ENCODE peak calls at places on chromosomes 3 and 15, in seven cellular contexts. F is heart left ventricle, S is astrocyte of the spinal cord, A is fibroblast of mammary gland, U is GM06990, N is cardiac muscle cell, D is upper lobe of left lung. Y is an unnamed sample.

GRCh38 chr3:101926594-101927105 is 77.3 kb downstream of the NFKBIZ start:
- DNase-seq in U (no peak), N (no peak), S (peak; percentile 61), A (peak; percentile 30), F (no peak), D (no peak), Y (no peak)

GRCh38 chr15:72136170-72137051 is 18.2 kb downstream of the SENP8 start:
- DNase-seq in D (no peak), F (no peak), S (no peak), N (no peak), A (no peak), U (no peak), Y (no peak)

GRCh38 chr3:114207768-114208167 is 28.9 kb upstream of the DRD3 start:
- DNase-seq in A (no peak), S (no peak), D (no peak), U (peak; percentile 22), N (no peak), F (no peak), Y (no peak)

GRCh38 chr15:91114301-91114700 is 14.2 kb downstream of the SV2B start:
- DNase-seq in A (no peak), F (no peak), S (no peak), N (no peak), D (no peak), U (no peak), Y (no peak)

GRCh38 chr3:153210116-153210515 is 48.1 kb downstream of the RAP2B start:
- DNase-seq in N (no peak), S (peak; percentile 48), A (peak; percentile 42), F (no peak), U (no peak), D (no peak), Y (no peak)

GRCh38 chr15:74235962-74236361 is at the start of gene CCDC33:
- DNase-seq in S (no peak), D (peak; percentile 89), U (peak; percentile 34), N (no peak), F (no peak), A (no peak), Y (no peak)

GRCh38 chr15:29530966-29531365 is 261.3 kb upstream of the NSMCE3 start:
- DNase-seq in S (no peak), A (no peak), D (no peak), F (no peak), U (no peak), N (no peak), Y (no peak)

GRCh38 chr3:144380832-144381231 is 409.2 kb downstream of the DIPK2A start:
- DNase-seq in F (no peak), A (no peak), D (no peak), N (no peak), S (no peak), U (no peak), Y (no peak)

GRCh38 chr3:32794487-32795308 is 23.1 kb upstream of the TRIM71 start:
- DNase-seq in F (no peak), U (no peak), D (peak; percentile 87), S (no peak), A (peak; percentile 7), N (peak; percentile 28), Y (no peak)

GRCh38 chr15:40575113-40575512 is 6.0 kb downstream of the RPUSD2 start:
- DNase-seq in S (no peak), F (no peak), D (no peak), A (no peak), N (no peak), U (no peak), Y (no peak)

GRCh38 chr3:53318522-53318921 is 28.8 kb downstream of the DCP1A start:
- DNase-seq in A (peak; percentile 73), F (no peak), U (no peak), S (peak; percentile 49), N (no peak), D (no peak), Y (no peak)

GRCh38 chr3:150760431-150761200 is 2.4 kb downstream of the SIAH2 start:
- DNase-seq in F (no peak), U (peak; percentile 37), N (no peak), D (no peak), A (no peak), S (no peak), Y (no peak)

GRCh38 chr3:58521917-58522680 is 14.9 kb downstream of the ACOX2 start:
- DNase-seq in F (no peak), N (peak; percentile 12), U (no peak), S (no peak), D (peak; percentile 67), A (no peak), Y (no peak)

GRCh38 chr3:72245183-72245811 is 460.3 kb upstream of the PROK2 start:
- DNase-seq in D (peak; percentile 35), A (no peak), F (peak; percentile 79), U (no peak), S (no peak), N (no peak), Y (peak; percentile 18)

GRCh38 chr15:73005032-73005431 is 47.2 kb upstream of the NEO1 start:
- DNase-seq in F (no peak), A (no peak), S (no peak), U (no peak), D (no peak), N (no peak), Y (no peak)

GRCh38 chr3:67000006-67000405 is 1.9 kb downstream of the KBTBD8 start:
- DNase-seq in D (no peak), U (peak; percentile 70), F (no peak), A (peak; percentile 73), S (peak; percentile 20), N (no peak), Y (no peak)

GRCh38 chr15:34271493-34271892 is 46.7 kb downstream of the EMC4 start:
- DNase-seq in D (no peak), F (peak; percentile 33), U (no peak), N (no peak), A (peak; percentile 88), S (peak; percentile 63), Y (no peak)

GRCh38 chr15:70880781-70881180 is 11.5 kb downstream of the THAP10 start:
- DNase-seq in S (no peak), N (no peak), U (no peak), D (no peak), A (peak; percentile 40), F (no peak), Y (no peak)

GRCh38 chr3:42589382-42590109 is 1.1 kb upstream of the SS18L2 start:
- DNase-seq in D (no peak), N (no peak), S (no peak), A (no peak), F (no peak), U (no peak), Y (no peak)

GRCh38 chr3:141410861-141411771 is 42.8 kb downstream of the ZBTB38 start:
- DNase-seq in F (no peak), U (no peak), N (no peak), A (peak; percentile 78), D (peak; percentile 55), S (peak; percentile 56), Y (no peak)

GRCh38 chr15:87570186-87570585 is 686.4 kb downstream of the NTRK3 start:
- DNase-seq in U (no peak), F (no peak), S (peak; percentile 37), A (no peak), N (no peak), D (no peak), Y (no peak)

GRCh38 chr3:141242722-141243092 is 11.1 kb downstream of the PXYLP1 start:
- DNase-seq in F (no peak), N (no peak), A (no peak), U (no peak), D (no peak), S (no peak), Y (no peak)

GRCh38 chr3:24013843-24014242 is 68.8 kb downstream of the NR1D2 start:
- DNase-seq in D (no peak), F (no peak), S (no peak), U (no peak), A (no peak), N (no peak), Y (no peak)

DNA sequence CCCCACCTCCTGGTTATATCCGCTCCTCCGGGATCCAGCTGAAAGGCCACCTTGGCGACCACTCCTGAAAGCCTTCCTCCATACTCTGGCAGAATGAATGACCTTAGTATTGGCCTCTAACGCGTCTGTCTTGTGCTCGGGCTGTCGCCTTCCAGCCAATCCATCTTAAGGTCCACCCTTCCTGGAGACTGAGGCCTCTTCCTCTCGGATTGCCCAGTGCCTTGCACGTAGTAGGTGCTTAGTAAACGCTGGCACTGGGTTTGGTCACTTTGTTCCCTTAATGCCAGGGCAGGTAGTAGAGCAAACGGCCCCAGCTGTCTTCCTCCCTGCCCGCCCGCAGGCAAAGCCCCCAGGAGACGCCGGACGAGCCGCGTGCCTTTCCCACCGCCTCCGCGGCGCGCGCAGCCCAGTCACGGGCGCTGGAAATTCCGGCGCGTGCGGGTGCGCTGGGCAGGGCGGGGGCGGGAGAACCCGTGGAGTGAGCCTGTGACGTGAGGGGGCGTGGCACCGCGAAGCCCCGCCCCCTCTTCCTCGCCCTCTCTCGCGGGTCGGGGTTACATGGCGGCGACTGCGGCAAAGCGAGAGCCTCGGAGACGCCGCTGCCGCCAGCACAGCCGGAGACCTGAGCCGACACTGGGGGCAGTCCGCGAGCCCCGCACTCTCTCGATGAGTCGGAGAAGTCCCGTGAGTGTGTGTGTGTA is at the start of gene MAPK6:
- DNase-seq in A (peak; percentile 90), F (peak; percentile 93), D (peak; percentile 94), U (peak; percentile 98), S (peak; percentile 93), N (peak; percentile 93), Y (peak; percentile 97)
- TF ChIP-seq CTCF in A (no peak), F (no peak), D (no peak), U (no peak), S (no peak), N (no peak), Y (no peak)

DNA sequence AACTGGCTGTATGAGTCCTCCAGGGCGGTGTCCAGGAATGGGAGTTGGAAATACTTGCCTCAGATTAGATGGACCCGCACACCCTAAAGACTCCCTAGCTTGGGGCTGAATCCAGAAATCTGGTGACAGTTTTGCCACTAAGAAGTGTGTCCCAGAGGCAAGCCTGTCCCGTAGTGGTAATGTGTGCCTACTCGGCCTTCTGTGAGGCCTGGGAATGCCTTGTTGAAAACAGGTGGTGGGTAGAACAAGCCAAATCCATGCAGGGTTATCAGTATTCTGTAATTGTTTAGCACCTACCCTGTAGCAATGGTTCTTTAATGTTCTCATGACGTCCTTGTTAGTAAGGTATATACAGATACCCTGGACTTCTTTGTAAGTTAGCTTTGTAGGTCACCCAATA is 1.6 kb downstream of the C3orf52 start:
- DNase-seq in A (no peak), U (no peak), D (no peak), F (no peak), S (no peak), N (no peak), Y (no peak)
- H3K4me3 ChIP-seq in A (no peak overlapping the region), U (no peak overlapping the region), D (peak overlapping the region; percentile 44), F (no peak overlapping the region), S (peak overlapping the region; percentile 73), N (peak overlapping the region; percentile 36), Y (peak overlapping the region; percentile 21)

DNA sequence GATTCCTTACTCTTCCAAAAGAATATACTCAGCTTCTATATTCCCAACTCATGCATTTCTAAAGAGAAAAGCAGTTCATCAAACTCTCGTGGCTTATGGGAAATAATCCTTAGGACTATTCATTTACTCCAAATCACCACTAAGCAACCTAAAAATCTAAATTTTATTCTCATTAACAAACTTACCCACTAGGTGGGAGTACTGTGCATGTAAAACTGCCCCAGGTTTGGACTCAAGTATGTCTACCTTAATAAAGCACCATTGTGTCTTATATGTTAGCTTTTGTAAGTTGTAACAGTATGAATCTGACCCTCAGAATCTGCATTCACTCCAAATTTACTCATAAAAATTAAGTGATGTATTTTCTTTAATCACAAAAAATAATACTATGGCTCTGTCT is 25.3 kb downstream of the RAD18 start:
- DNase-seq in D (no peak), A (peak; percentile 47), N (peak; percentile 14), S (peak; percentile 72), U (no peak), F (no peak), Y (no peak)
- TF ChIP-seq CTCF in D (no peak), A (peak; percentile 52), N (peak; percentile 49), S (peak; percentile 50), U (peak; percentile 28), F (peak; percentile 13), Y (no peak)

GRCh38 chr3:185175370-185175987 is 22.6 kb upstream of the C3orf70 start:
- DNase-seq in F (peak; percentile 73), N (peak; percentile 60), S (peak; percentile 14), D (peak; percentile 42), A (no peak), U (peak; percentile 73), Y (no peak)
- H3K4me3 ChIP-seq in F (no peak overlapping the region), N (no peak overlapping the region), S (no peak overlapping the region), D (no peak overlapping the region), A (no peak overlapping the region), U (peak overlapping the region; percentile 25), Y (no peak overlapping the region)

Y was measured in ascending aorta.